ENCODE peak calls at places on chromosomes 6 and 20, in six cellular contexts. One of them, this sample, is unnamed.

GRCh38 chr6:41545174-41545702 is 943 bp upstream of the FOXP4 start:
- DNase-seq in heart left ventricle: no peak
- DNase-seq in body of pancreas: no peak
- DNase-seq in GM06990: no peak
- DNase-seq in MM.1S: no peak
- DNase-seq in GM12865: no peak
- DNase-seq in this sample: no peak

GRCh38 chr6:49979584-49979983 is 10.2 kb upstream of the DEFB113 start:
- DNase-seq in GM12865: peak
- DNase-seq in heart left ventricle: no peak
- DNase-seq in body of pancreas: no peak
- DNase-seq in MM.1S: peak
- DNase-seq in GM06990: peak
- DNase-seq in this sample: no peak

GRCh38 chr20:56841346-56841908 is 212.3 kb downstream of the TFAP2C start:
- DNase-seq in body of pancreas: no peak
- DNase-seq in GM06990: no peak
- DNase-seq in heart left ventricle: no peak
- DNase-seq in GM12865: no peak
- DNase-seq in MM.1S: no peak
- DNase-seq in this sample: no peak

GRCh38 chr20:44601801-44602204 is 19.4 kb downstream of the PKIG start:
- DNase-seq in GM06990: no peak
- DNase-seq in body of pancreas: no peak
- DNase-seq in heart left ventricle: peak
- DNase-seq in GM12865: no peak
- DNase-seq in MM.1S: no peak
- DNase-seq in this sample: no peak

GRCh38 chr6:111011360-111012142 is 29.7 kb downstream of the RPF2 start:
- DNase-seq in body of pancreas: no peak
- DNase-seq in heart left ventricle: no peak
- DNase-seq in GM06990: peak
- DNase-seq in MM.1S: peak
- DNase-seq in GM12865: peak
- DNase-seq in this sample: peak

GRCh38 chr6:6998194-6998569 is 109.6 kb upstream of the RREB1 start:
- DNase-seq in heart left ventricle: no peak
- DNase-seq in GM06990: no peak
- DNase-seq in body of pancreas: no peak
- DNase-seq in MM.1S: no peak
- DNase-seq in GM12865: no peak
- DNase-seq in this sample: peak

GRCh38 chr6:161493731-161494130 is 219.9 kb upstream of the AGPAT4 start:
- DNase-seq in MM.1S: no peak
- DNase-seq in heart left ventricle: no peak
- DNase-seq in GM12865: no peak
- DNase-seq in GM06990: no peak
- DNase-seq in body of pancreas: no peak
- DNase-seq in this sample: no peak

GRCh38 chr6:157989541-157990289 is 8.1 kb downstream of the SYNJ2 start:
- DNase-seq in body of pancreas: peak
- DNase-seq in GM12865: no peak
- DNase-seq in heart left ventricle: peak
- DNase-seq in GM06990: no peak
- DNase-seq in MM.1S: no peak
- DNase-seq in this sample: no peak

GRCh38 chr6:6629416-6629815 is 40.9 kb downstream of the LY86 start:
- DNase-seq in GM12865: no peak
- DNase-seq in heart left ventricle: no peak
- DNase-seq in GM06990: no peak
- DNase-seq in MM.1S: no peak
- DNase-seq in body of pancreas: no peak
- DNase-seq in this sample: no peak

GRCh38 chr6:45843848-45844521 is 171.7 kb downstream of the CLIC5 start:
- DNase-seq in heart left ventricle: no peak
- DNase-seq in GM12865: no peak
- DNase-seq in body of pancreas: no peak
- DNase-seq in GM06990: no peak
- DNase-seq in MM.1S: no peak
- DNase-seq in this sample: no peak
- TF ChIP-seq CTCF in heart left ventricle: no peak
- TF ChIP-seq CTCF in GM12865: no peak
- TF ChIP-seq CTCF in body of pancreas: no peak
- TF ChIP-seq CTCF in GM06990: no peak
- TF ChIP-seq CTCF in MM.1S: no peak
- TF ChIP-seq CTCF in this sample: no peak

GRCh38 chr6:31114970-31115849 is 610 bp downstream of the PSORS1C1 start:
- DNase-seq in heart left ventricle: no peak
- DNase-seq in GM06990: no peak
- DNase-seq in body of pancreas: no peak
- DNase-seq in MM.1S: no peak
- DNase-seq in GM12865: no peak
- DNase-seq in this sample: no peak
- TF ChIP-seq CTCF in heart left ventricle: peak
- TF ChIP-seq CTCF in GM06990: no peak
- TF ChIP-seq CTCF in body of pancreas: no peak
- TF ChIP-seq CTCF in MM.1S: peak
- TF ChIP-seq CTCF in GM12865: no peak
- TF ChIP-seq CTCF in this sample: peak

DNA sequence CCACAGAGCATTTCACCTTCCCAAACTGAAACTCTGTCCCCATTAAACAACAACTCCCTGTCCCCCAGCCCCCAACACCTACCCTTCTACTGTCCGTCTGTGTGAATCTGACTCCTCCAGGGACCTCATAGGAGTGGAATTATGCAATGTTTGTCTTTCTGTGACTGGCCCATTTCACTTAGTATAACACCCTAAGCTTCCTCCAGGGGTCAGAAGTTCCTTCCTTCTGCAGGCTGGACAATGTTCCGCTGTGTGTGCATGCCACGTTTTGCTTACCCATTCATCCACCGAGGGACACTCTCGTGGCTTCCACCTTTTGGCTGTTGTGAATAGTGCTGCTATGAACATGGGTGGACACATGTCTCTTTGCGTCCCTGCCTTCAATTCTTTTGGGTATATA is 37.6 kb upstream of the MPC1 start:
- DNase-seq in body of pancreas: no peak
- DNase-seq in MM.1S: no peak
- DNase-seq in heart left ventricle: no peak
- DNase-seq in GM06990: no peak
- DNase-seq in GM12865: no peak
- DNase-seq in this sample: peak
- TF ChIP-seq CTCF in body of pancreas: no peak
- TF ChIP-seq CTCF in MM.1S: no peak
- TF ChIP-seq CTCF in heart left ventricle: no peak
- TF ChIP-seq CTCF in GM06990: no peak
- TF ChIP-seq CTCF in GM12865: no peak
- TF ChIP-seq CTCF in this sample: peak

DNA sequence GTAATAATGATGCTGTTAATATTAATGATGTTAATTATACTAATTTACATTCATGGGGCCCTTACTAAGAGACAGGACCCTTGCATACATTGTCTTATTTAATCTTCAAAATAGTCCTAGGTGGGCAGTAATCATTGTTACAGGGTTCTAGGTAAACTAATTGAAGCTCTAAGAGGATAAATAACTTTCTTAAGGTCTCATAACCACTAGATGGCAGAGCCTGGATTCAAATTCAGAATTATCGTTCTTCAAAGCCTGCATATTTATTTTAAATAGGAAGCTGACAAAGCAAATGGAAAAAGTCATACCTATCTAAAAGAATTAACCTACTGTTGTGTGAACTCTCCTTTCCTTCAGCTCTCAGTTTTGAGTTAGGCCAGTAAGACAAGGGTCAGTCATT is 23.5 kb downstream of the PTCHD4 start:
- DNase-seq in body of pancreas: no peak
- DNase-seq in MM.1S: no peak
- DNase-seq in GM06990: no peak
- DNase-seq in GM12865: peak
- DNase-seq in heart left ventricle: no peak
- DNase-seq in this sample: no peak
- TF ChIP-seq CTCF in body of pancreas: no peak
- TF ChIP-seq CTCF in MM.1S: peak
- TF ChIP-seq CTCF in GM06990: peak
- TF ChIP-seq CTCF in GM12865: no peak
- TF ChIP-seq CTCF in heart left ventricle: peak
- TF ChIP-seq CTCF in this sample: peak

DNA sequence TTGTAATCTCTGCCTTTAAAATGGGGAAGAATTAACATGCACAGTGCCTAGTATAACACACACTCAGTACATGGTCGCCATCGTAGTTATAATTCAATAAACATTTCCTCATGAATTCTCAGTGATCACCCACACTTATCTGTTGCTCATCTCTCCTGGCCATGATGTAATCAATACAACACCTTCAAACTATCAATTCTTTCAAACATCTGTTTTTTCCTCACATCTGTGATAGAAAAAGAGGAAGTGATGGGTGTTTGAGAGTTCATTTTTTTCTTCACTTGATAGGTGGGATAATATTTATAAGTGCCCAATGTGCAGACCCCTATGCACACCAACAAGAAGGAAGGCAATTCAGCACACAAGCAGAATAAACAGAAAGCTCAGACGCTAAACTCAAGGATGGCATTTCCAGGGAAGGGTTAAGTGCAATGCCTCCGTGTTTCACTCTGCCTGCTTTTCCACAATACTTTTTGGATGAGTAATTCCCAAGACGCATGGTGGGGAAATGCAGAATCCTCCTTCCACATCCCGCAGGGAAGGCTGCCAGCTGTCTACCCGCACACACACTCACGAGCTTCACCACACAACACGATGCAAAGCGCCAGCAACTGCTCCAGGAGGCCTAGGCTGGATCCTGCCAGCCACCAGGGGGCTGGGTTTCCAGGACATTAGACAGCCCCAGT is 100.3 kb downstream of the GMPR start:
- DNase-seq in GM12865: no peak
- DNase-seq in heart left ventricle: peak
- DNase-seq in body of pancreas: peak
- DNase-seq in MM.1S: no peak
- DNase-seq in GM06990: no peak
- DNase-seq in this sample: no peak
- TF ChIP-seq CTCF in GM12865: peak
- TF ChIP-seq CTCF in heart left ventricle: peak
- TF ChIP-seq CTCF in body of pancreas: no peak
- TF ChIP-seq CTCF in MM.1S: no peak
- TF ChIP-seq CTCF in GM06990: peak
- TF ChIP-seq CTCF in this sample: no peak

GRCh38 chr6:141726158-141726557 is 406.6 kb upstream of the GJE1 start:
- DNase-seq in MM.1S: no peak
- DNase-seq in heart left ventricle: no peak
- DNase-seq in GM12865: no peak
- DNase-seq in body of pancreas: no peak
- DNase-seq in GM06990: no peak
- DNase-seq in this sample: no peak
- TF ChIP-seq CTCF in MM.1S: no peak
- TF ChIP-seq CTCF in heart left ventricle: no peak
- TF ChIP-seq CTCF in GM12865: no peak
- TF ChIP-seq CTCF in body of pancreas: no peak
- TF ChIP-seq CTCF in GM06990: no peak
- TF ChIP-seq CTCF in this sample: no peak

GRCh38 chr6:69732640-69733039 is 64.2 kb downstream of the LMBRD1 start:
- DNase-seq in MM.1S: no peak
- DNase-seq in heart left ventricle: no peak
- DNase-seq in body of pancreas: no peak
- DNase-seq in GM12865: peak
- DNase-seq in GM06990: no peak
- DNase-seq in this sample: no peak
- TF ChIP-seq CTCF in MM.1S: peak
- TF ChIP-seq CTCF in heart left ventricle: no peak
- TF ChIP-seq CTCF in body of pancreas: no peak
- TF ChIP-seq CTCF in GM12865: no peak
- TF ChIP-seq CTCF in GM06990: peak
- TF ChIP-seq CTCF in this sample: peak

This sample was measured in LNCaP clone FGC.